ENCODE peak calls at places on chromosomes 7 and 10, in eight cellular contexts. X is adipocyte; E is heart left ventricle; H is globus pallidus; S is HTR-8/SVneo; M is stimulated activated naive CD4-positive, alpha-beta T cell treated with Interleukin-2 at 50 U/mL for 16 hours; R is activated CD8-positive, alpha-beta T cell treated with anti-CD3 and anti-CD28 coated beads for 36 hours; V is NCI-H1436 treated with DMSO at 0.1 percent for 48 hours. J is an unnamed sample.

GRCh38 chr7:55077581-55078410 is 59.0 kb downstream of the EGFR start:
- DNase-seq in M (no peak), E (no peak), H (no peak), X (no peak), S (no peak), R (no peak), V (no peak), J (peak; percentile 70)

GRCh38 chr7:84714765-84715164 is 472.1 kb downstream of the SEMA3D start:
- DNase-seq in R (no peak), S (no peak), H (no peak), E (no peak), X (no peak), M (no peak), V (no peak), J (no peak)

GRCh38 chr10:113103131-113103830 is 153.2 kb downstream of the TCF7L2 start:
- DNase-seq in E (no peak), X (peak; percentile 62), M (no peak), H (no peak), V (no peak), R (no peak), S (no peak), J (no peak)

GRCh38 chr10:123507298-123507697 is 158.9 kb upstream of the GPR26 start:
- DNase-seq in M (no peak), E (no peak), R (no peak), X (peak; percentile 17), S (no peak), V (no peak), H (no peak), J (no peak)

GRCh38 chr10:48896756-48897437 is 42.7 kb downstream of the LRRC18 start:
- DNase-seq in M (no peak), S (no peak), H (no peak), R (no peak), V (no peak), X (no peak), E (no peak), J (no peak)

GRCh38 chr7:139915864-139916716 is 87.0 kb downstream of the TBXAS1 start:
- DNase-seq in S (peak; percentile 93), R (peak; percentile 87), M (peak; percentile 63), X (peak; percentile 94), V (no peak), H (no peak), E (peak; percentile 26), J (no peak)

GRCh38 chr7:88328787-88329186 is 22.1 kb upstream of the STEAP4 start:
- DNase-seq in R (no peak), V (no peak), M (no peak), H (no peak), X (no peak), S (no peak), E (no peak), J (no peak)

GRCh38 chr10:47288916-47289495 is 11.0 kb upstream of the GDF10 start:
- DNase-seq in H (no peak), X (no peak), S (no peak), R (no peak), E (no peak), V (no peak), M (no peak), J (no peak)

GRCh38 chr10:94889123-94889522 is 49.3 kb upstream of the CYP2C9 start:
- DNase-seq in M (no peak), H (no peak), V (no peak), X (no peak), E (no peak), S (no peak), R (no peak), J (no peak)

GRCh38 chr10:32981760-32982159 is 23.7 kb upstream of the ITGB1 start:
- DNase-seq in X (peak; percentile 32), V (no peak), R (peak; percentile 14), E (peak; percentile 71), H (no peak), S (no peak), M (no peak), J (peak; percentile 63)